ENCODE peak calls at places on chromosomes 1 and 21, in four cellular contexts. One of them, this sample, is unnamed.

GRCh38 chr1:116921937-116922336 is 12.2 kb downstream of the PTGFRN start:
- DNase-seq in globus pallidus: no peak
- DNase-seq in AG10803: no peak
- DNase-seq in stimulated activated CD4-positive, alpha-beta T cell treated with anti-CD3 and anti-CD28 coated beads, Interleukin-1b, Interleukin-23, amount 100 ng/mL, for 4 hours: no peak
- DNase-seq in this sample: no peak

GRCh38 chr1:1216770-1217620 is 3.0 kb upstream of the TNFRSF4 start:
- DNase-seq in globus pallidus: no peak
- DNase-seq in AG10803: no peak
- DNase-seq in stimulated activated CD4-positive, alpha-beta T cell treated with anti-CD3 and anti-CD28 coated beads, Interleukin-1b, Interleukin-23, amount 100 ng/mL, for 4 hours: no peak
- DNase-seq in this sample: no peak

GRCh38 chr1:82775402-82776000 is 974.8 kb downstream of the ADGRL2 start:
- DNase-seq in globus pallidus: peak
- DNase-seq in AG10803: peak
- DNase-seq in stimulated activated CD4-positive, alpha-beta T cell treated with anti-CD3 and anti-CD28 coated beads, Interleukin-1b, Interleukin-23, amount 100 ng/mL, for 4 hours: peak
- DNase-seq in this sample: peak

GRCh38 chr1:59699227-59699847 is 115.4 kb upstream of the HOOK1 start:
- DNase-seq in globus pallidus: peak
- DNase-seq in AG10803: peak
- DNase-seq in stimulated activated CD4-positive, alpha-beta T cell treated with anti-CD3 and anti-CD28 coated beads, Interleukin-1b, Interleukin-23, amount 100 ng/mL, for 4 hours: no peak
- DNase-seq in this sample: peak

GRCh38 chr1:39625462-39626273 is 13.8 kb downstream of the HEYL start:
- DNase-seq in globus pallidus: peak
- DNase-seq in AG10803: peak
- DNase-seq in stimulated activated CD4-positive, alpha-beta T cell treated with anti-CD3 and anti-CD28 coated beads, Interleukin-1b, Interleukin-23, amount 100 ng/mL, for 4 hours: no peak
- DNase-seq in this sample: peak

GRCh38 chr1:153615406-153615805 is 719 bp downstream of the S100A14 start:
- DNase-seq in globus pallidus: no peak
- DNase-seq in AG10803: no peak
- DNase-seq in stimulated activated CD4-positive, alpha-beta T cell treated with anti-CD3 and anti-CD28 coated beads, Interleukin-1b, Interleukin-23, amount 100 ng/mL, for 4 hours: no peak
- DNase-seq in this sample: no peak

GRCh38 chr1:169044296-169044695 is 62.2 kb upstream of the ATP1B1 start:
- DNase-seq in globus pallidus: peak
- DNase-seq in AG10803: no peak
- DNase-seq in stimulated activated CD4-positive, alpha-beta T cell treated with anti-CD3 and anti-CD28 coated beads, Interleukin-1b, Interleukin-23, amount 100 ng/mL, for 4 hours: no peak
- DNase-seq in this sample: peak

GRCh38 chr1:57440096-57440495 is 16.2 kb upstream of the DAB1 start:
- DNase-seq in globus pallidus: no peak
- DNase-seq in AG10803: no peak
- DNase-seq in stimulated activated CD4-positive, alpha-beta T cell treated with anti-CD3 and anti-CD28 coated beads, Interleukin-1b, Interleukin-23, amount 100 ng/mL, for 4 hours: no peak
- DNase-seq in this sample: no peak

GRCh38 chr1:156372265-156372586 is 3.2 kb downstream of the RHBG start:
- DNase-seq in globus pallidus: no peak
- DNase-seq in AG10803: peak
- DNase-seq in stimulated activated CD4-positive, alpha-beta T cell treated with anti-CD3 and anti-CD28 coated beads, Interleukin-1b, Interleukin-23, amount 100 ng/mL, for 4 hours: no peak
- DNase-seq in this sample: no peak

GRCh38 chr1:206734499-206735142 is 36.0 kb upstream of the IL19 start:
- DNase-seq in globus pallidus: no peak
- DNase-seq in AG10803: peak
- DNase-seq in stimulated activated CD4-positive, alpha-beta T cell treated with anti-CD3 and anti-CD28 coated beads, Interleukin-1b, Interleukin-23, amount 100 ng/mL, for 4 hours: peak
- DNase-seq in this sample: no peak

GRCh38 chr1:83095570-83095969 is 903.4 kb downstream of the TTLL7 start:
- DNase-seq in globus pallidus: no peak
- DNase-seq in AG10803: no peak
- DNase-seq in stimulated activated CD4-positive, alpha-beta T cell treated with anti-CD3 and anti-CD28 coated beads, Interleukin-1b, Interleukin-23, amount 100 ng/mL, for 4 hours: no peak
- DNase-seq in this sample: no peak

GRCh38 chr21:15097580-15097979 is 32.8 kb upstream of the NRIP1 start:
- DNase-seq in globus pallidus: no peak
- DNase-seq in AG10803: no peak
- DNase-seq in stimulated activated CD4-positive, alpha-beta T cell treated with anti-CD3 and anti-CD28 coated beads, Interleukin-1b, Interleukin-23, amount 100 ng/mL, for 4 hours: no peak
- DNase-seq in this sample: no peak

GRCh38 chr1:244545511-244545910 is 84.4 kb downstream of the CATSPERE start:
- DNase-seq in globus pallidus: no peak
- DNase-seq in AG10803: no peak
- DNase-seq in stimulated activated CD4-positive, alpha-beta T cell treated with anti-CD3 and anti-CD28 coated beads, Interleukin-1b, Interleukin-23, amount 100 ng/mL, for 4 hours: no peak
- DNase-seq in this sample: no peak

GRCh38 chr1:9494936-9495758 is 44.1 kb upstream of the SLC25A33 start:
- DNase-seq in globus pallidus: no peak
- DNase-seq in AG10803: peak
- DNase-seq in stimulated activated CD4-positive, alpha-beta T cell treated with anti-CD3 and anti-CD28 coated beads, Interleukin-1b, Interleukin-23, amount 100 ng/mL, for 4 hours: peak
- DNase-seq in this sample: no peak

GRCh38 chr1:220529530-220529920 is 1.6 kb downstream of the MARK1 start:
- DNase-seq in globus pallidus: peak
- DNase-seq in AG10803: no peak
- DNase-seq in stimulated activated CD4-positive, alpha-beta T cell treated with anti-CD3 and anti-CD28 coated beads, Interleukin-1b, Interleukin-23, amount 100 ng/mL, for 4 hours: no peak
- DNase-seq in this sample: peak

GRCh38 chr1:229270547-229271447 is at the start of gene RAB4A:
- DNase-seq in globus pallidus: peak
- DNase-seq in AG10803: peak
- DNase-seq in stimulated activated CD4-positive, alpha-beta T cell treated with anti-CD3 and anti-CD28 coated beads, Interleukin-1b, Interleukin-23, amount 100 ng/mL, for 4 hours: peak
- DNase-seq in this sample: peak

GRCh38 chr1:243917863-243918565 is 68.0 kb upstream of the AKT3 start:
- DNase-seq in globus pallidus: no peak
- DNase-seq in AG10803: peak
- DNase-seq in stimulated activated CD4-positive, alpha-beta T cell treated with anti-CD3 and anti-CD28 coated beads, Interleukin-1b, Interleukin-23, amount 100 ng/mL, for 4 hours: no peak
- DNase-seq in this sample: no peak

GRCh38 chr1:53069663-53070327 is 7.8 kb downstream of the PODN start:
- DNase-seq in globus pallidus: no peak
- DNase-seq in AG10803: no peak
- DNase-seq in stimulated activated CD4-positive, alpha-beta T cell treated with anti-CD3 and anti-CD28 coated beads, Interleukin-1b, Interleukin-23, amount 100 ng/mL, for 4 hours: no peak
- DNase-seq in this sample: no peak

GRCh38 chr1:200038987-200039848 is 11.7 kb downstream of the NR5A2 start:
- DNase-seq in globus pallidus: no peak
- DNase-seq in AG10803: peak
- DNase-seq in stimulated activated CD4-positive, alpha-beta T cell treated with anti-CD3 and anti-CD28 coated beads, Interleukin-1b, Interleukin-23, amount 100 ng/mL, for 4 hours: no peak
- DNase-seq in this sample: no peak

GRCh38 chr21:42039911-42040351 is 29.8 kb upstream of the ZBTB21 start:
- DNase-seq in globus pallidus: no peak
- DNase-seq in AG10803: peak
- DNase-seq in stimulated activated CD4-positive, alpha-beta T cell treated with anti-CD3 and anti-CD28 coated beads, Interleukin-1b, Interleukin-23, amount 100 ng/mL, for 4 hours: no peak
- DNase-seq in this sample: no peak

GRCh38 chr1:204989266-204990058 is 53.5 kb upstream of the CNTN2 start:
- DNase-seq in globus pallidus: peak
- DNase-seq in AG10803: peak
- DNase-seq in stimulated activated CD4-positive, alpha-beta T cell treated with anti-CD3 and anti-CD28 coated beads, Interleukin-1b, Interleukin-23, amount 100 ng/mL, for 4 hours: peak
- DNase-seq in this sample: peak

GRCh38 chr1:25556791-25557476 is 13.5 kb downstream of the LDLRAP1 start:
- DNase-seq in globus pallidus: no peak
- DNase-seq in AG10803: peak
- DNase-seq in stimulated activated CD4-positive, alpha-beta T cell treated with anti-CD3 and anti-CD28 coated beads, Interleukin-1b, Interleukin-23, amount 100 ng/mL, for 4 hours: no peak
- DNase-seq in this sample: peak

GRCh38 chr1:58363639-58364038 is 182.9 kb downstream of the OMA1 start:
- DNase-seq in globus pallidus: no peak
- DNase-seq in AG10803: no peak
- DNase-seq in stimulated activated CD4-positive, alpha-beta T cell treated with anti-CD3 and anti-CD28 coated beads, Interleukin-1b, Interleukin-23, amount 100 ng/mL, for 4 hours: no peak
- DNase-seq in this sample: no peak

GRCh38 chr21:45302082-45303061 is 14.7 kb upstream of the POFUT2 start:
- DNase-seq in globus pallidus: no peak
- DNase-seq in AG10803: peak
- DNase-seq in stimulated activated CD4-positive, alpha-beta T cell treated with anti-CD3 and anti-CD28 coated beads, Interleukin-1b, Interleukin-23, amount 100 ng/mL, for 4 hours: peak
- DNase-seq in this sample: no peak

GRCh38 chr1:40901886-40902633 is 39.9 kb upstream of the CITED4 start:
- DNase-seq in globus pallidus: peak
- DNase-seq in AG10803: peak
- DNase-seq in stimulated activated CD4-positive, alpha-beta T cell treated with anti-CD3 and anti-CD28 coated beads, Interleukin-1b, Interleukin-23, amount 100 ng/mL, for 4 hours: no peak
- DNase-seq in this sample: no peak

GRCh38 chr1:37919277-37919676 is 27.6 kb downstream of the INPP5B start:
- DNase-seq in globus pallidus: no peak
- DNase-seq in AG10803: peak
- DNase-seq in stimulated activated CD4-positive, alpha-beta T cell treated with anti-CD3 and anti-CD28 coated beads, Interleukin-1b, Interleukin-23, amount 100 ng/mL, for 4 hours: no peak
- DNase-seq in this sample: no peak

GRCh38 chr1:75724472-75725022 is at the start of gene ACADM:
- DNase-seq in globus pallidus: peak
- DNase-seq in AG10803: peak
- DNase-seq in stimulated activated CD4-positive, alpha-beta T cell treated with anti-CD3 and anti-CD28 coated beads, Interleukin-1b, Interleukin-23, amount 100 ng/mL, for 4 hours: peak
- DNase-seq in this sample: peak

GRCh38 chr1:98468111-98468717 is 193.3 kb upstream of the SNX7 start:
- DNase-seq in globus pallidus: peak
- DNase-seq in AG10803: peak
- DNase-seq in stimulated activated CD4-positive, alpha-beta T cell treated with anti-CD3 and anti-CD28 coated beads, Interleukin-1b, Interleukin-23, amount 100 ng/mL, for 4 hours: no peak
- DNase-seq in this sample: peak

GRCh38 chr1:3473381-3473844 is 18.9 kb downstream of the ARHGEF16 start:
- DNase-seq in globus pallidus: no peak
- DNase-seq in AG10803: peak
- DNase-seq in stimulated activated CD4-positive, alpha-beta T cell treated with anti-CD3 and anti-CD28 coated beads, Interleukin-1b, Interleukin-23, amount 100 ng/mL, for 4 hours: no peak
- DNase-seq in this sample: no peak

GRCh38 chr1:164588388-164589341 is 29.7 kb downstream of the PBX1 start:
- DNase-seq in globus pallidus: peak
- DNase-seq in AG10803: peak
- DNase-seq in stimulated activated CD4-positive, alpha-beta T cell treated with anti-CD3 and anti-CD28 coated beads, Interleukin-1b, Interleukin-23, amount 100 ng/mL, for 4 hours: no peak
- DNase-seq in this sample: no peak

GRCh38 chr1:172704003-172704402 is 45.1 kb downstream of the FASLG start:
- DNase-seq in globus pallidus: no peak
- DNase-seq in AG10803: no peak
- DNase-seq in stimulated activated CD4-positive, alpha-beta T cell treated with anti-CD3 and anti-CD28 coated beads, Interleukin-1b, Interleukin-23, amount 100 ng/mL, for 4 hours: no peak
- DNase-seq in this sample: no peak

GRCh38 chr21:41956926-41957729 is 3.3 kb upstream of the C2CD2 start:
- DNase-seq in globus pallidus: no peak
- DNase-seq in AG10803: peak
- DNase-seq in stimulated activated CD4-positive, alpha-beta T cell treated with anti-CD3 and anti-CD28 coated beads, Interleukin-1b, Interleukin-23, amount 100 ng/mL, for 4 hours: no peak
- DNase-seq in this sample: no peak

GRCh38 chr1:15283500-15283899 is 36.5 kb downstream of the FHAD1 start:
- DNase-seq in globus pallidus: no peak
- DNase-seq in AG10803: no peak
- DNase-seq in stimulated activated CD4-positive, alpha-beta T cell treated with anti-CD3 and anti-CD28 coated beads, Interleukin-1b, Interleukin-23, amount 100 ng/mL, for 4 hours: no peak
- DNase-seq in this sample: no peak

GRCh38 chr21:45134677-45135076 is 60.3 kb downstream of the ADARB1 start:
- DNase-seq in globus pallidus: no peak
- DNase-seq in AG10803: no peak
- DNase-seq in stimulated activated CD4-positive, alpha-beta T cell treated with anti-CD3 and anti-CD28 coated beads, Interleukin-1b, Interleukin-23, amount 100 ng/mL, for 4 hours: no peak
- DNase-seq in this sample: no peak

This sample was measured in pons.